ENCODE peak calls at places on chromosomes 5 and 9, in eight cellular contexts. M is GM23248, E is cardiac muscle cell, P is epithelial cell of esophagus, B is right lobe of liver, F is OCI-LY7, N is neural progenitor cell, R is WERI-Rb-1. D is an unnamed sample.
A peak's percentile ranks its signal among the peaks of the same experiment; 100 is the strongest.

GRCh38 chr9:135898634-135899407 is 8.5 kb downstream of the CAMSAP1 start:
- DNase-seq in B (no peak), R (no peak), E (no peak), F (no peak), M (peak; percentile 77), N (no peak), P (no peak), D (peak; percentile 30)

GRCh38 chr5:133657036-133657435 is 44.7 kb upstream of the FSTL4 start:
- DNase-seq in E (no peak), R (no peak), F (no peak), P (no peak), M (no peak), N (no peak), B (no peak), D (no peak)

GRCh38 chr5:68962632-68963484 is 131.0 kb upstream of the SLC30A5 start:
- DNase-seq in F (no peak), P (peak; percentile 59), E (peak; percentile 84), N (peak; percentile 78), R (peak; percentile 79), B (peak; percentile 80), M (peak; percentile 79), D (no peak)

GRCh38 chr9:115170674-115171073 is 52.7 kb upstream of the TNC start:
- DNase-seq in P (peak; percentile 81), R (no peak), F (no peak), E (no peak), N (no peak), M (peak; percentile 74), B (no peak), D (no peak)

GRCh38 chr5:68476854-68477253 is 261.3 kb downstream of the PIK3R1 start:
- DNase-seq in F (no peak), N (no peak), R (peak; percentile 20), B (no peak), M (no peak), P (no peak), E (no peak), D (no peak)

GRCh38 chr9:130846487-130847305 is 11.6 kb downstream of the ABL1 start:
- DNase-seq in P (peak; percentile 39), F (no peak), B (no peak), N (no peak), E (no peak), M (peak; percentile 79), R (no peak), D (no peak)

GRCh38 chr5:143921525-143922311 is 109.8 kb downstream of the HMHB1 start:
- DNase-seq in N (no peak), F (no peak), B (no peak), R (no peak), M (peak; percentile 92), P (peak; percentile 89), E (no peak), D (peak; percentile 88)

GRCh38 chr5:120254385-120254784 is 209.7 kb upstream of the PRR16 start:
- DNase-seq in B (no peak), P (peak; percentile 32), N (no peak), R (no peak), M (no peak), E (no peak), F (no peak), D (no peak)

GRCh38 chr5:36442796-36443195 is 141.1 kb upstream of the RANBP3L start:
- DNase-seq in N (no peak), F (no peak), R (no peak), B (no peak), E (no peak), P (peak; percentile 94), M (peak; percentile 66), D (peak; percentile 27)

GRCh38 chr5:96817496-96817895 is 9.8 kb upstream of the ERAP1 start:
- DNase-seq in B (no peak), M (no peak), N (no peak), R (no peak), F (no peak), P (no peak), E (no peak), D (no peak)

DNA sequence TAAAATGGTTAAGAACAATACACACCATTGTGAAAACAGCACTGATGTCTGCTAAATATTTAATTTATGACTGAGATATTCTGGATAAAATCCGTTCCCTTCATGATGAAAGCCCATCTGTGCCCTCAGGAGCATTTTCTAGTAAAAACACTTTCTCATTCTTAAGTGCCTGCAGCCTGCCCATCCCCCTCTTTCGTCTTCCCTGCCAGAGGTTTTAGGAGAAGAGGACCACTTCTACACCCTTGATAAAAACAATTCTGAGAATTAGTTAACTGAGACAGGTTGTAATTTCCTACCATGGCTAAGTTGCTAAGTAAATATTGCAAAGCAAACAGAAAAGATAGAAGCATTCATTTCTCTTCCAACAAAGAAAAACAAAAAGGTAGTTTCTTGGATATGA is 272.6 kb downstream of the ATPSCKMT start:
- DNase-seq in N (no peak), E (no peak), R (no peak), P (no peak), B (no peak), M (no peak), F (no peak), D (no peak)
- H3K4me3 ChIP-seq in N (no peak overlapping the region), E (no peak overlapping the region), R (no peak overlapping the region), P (no peak overlapping the region), B (no peak overlapping the region), M (no peak overlapping the region), F (no peak overlapping the region), D (no peak overlapping the region)

DNA sequence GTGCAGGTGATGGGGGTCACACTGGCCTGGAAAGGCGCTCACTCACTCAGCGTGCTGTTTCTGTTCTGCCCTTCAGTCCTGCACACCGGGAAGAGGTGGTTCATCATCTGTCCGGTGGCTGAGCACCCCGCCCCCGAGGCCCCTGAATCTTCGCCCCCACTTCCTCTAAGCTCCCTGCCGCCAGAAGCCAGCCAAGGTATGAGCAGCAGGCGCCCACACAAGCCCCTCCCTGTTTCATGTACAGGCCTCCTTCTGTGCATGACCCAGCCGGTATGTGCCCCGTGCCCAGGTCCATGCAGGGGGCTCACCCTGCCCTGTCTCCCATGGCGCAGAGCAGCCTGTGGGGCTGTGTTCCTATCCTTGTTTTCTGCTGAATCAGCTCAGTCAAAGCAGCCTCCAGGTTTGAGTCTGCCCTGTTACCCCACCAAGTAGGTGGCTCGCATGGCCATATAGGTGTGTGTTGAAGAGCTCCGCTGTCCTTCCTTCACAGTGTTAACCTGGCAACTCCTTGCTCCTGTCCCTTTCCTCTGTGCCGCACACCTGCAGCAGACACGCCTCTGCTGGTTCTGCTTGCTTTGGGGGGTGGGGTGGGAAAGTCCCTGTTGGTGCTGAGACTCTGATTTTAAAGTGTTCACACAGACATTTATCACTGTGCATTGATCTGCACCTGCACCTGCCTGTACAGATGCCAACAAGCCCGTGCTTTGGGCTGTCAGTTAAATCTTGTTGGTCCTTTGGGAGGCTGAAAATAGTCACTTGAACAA is 84.8 kb downstream of the WNK2 start:
- DNase-seq in R (no peak), N (no peak), P (no peak), F (peak; percentile 97), E (no peak), M (no peak), B (peak; percentile 32), D (no peak)
- H3K4me3 ChIP-seq in R (no peak overlapping the region), N (no peak overlapping the region), P (no peak overlapping the region), F (peak overlapping the region; percentile 74), E (no peak overlapping the region), M (no peak overlapping the region), B (no peak overlapping the region), D (no peak overlapping the region)

GRCh38 chr5:140555747-140556312 is 1.4 kb downstream of the SRA1 start:
- DNase-seq in B (no peak), F (peak; percentile 7), P (no peak), M (peak; percentile 34), E (no peak), R (no peak), N (no peak), D (no peak)
- H3K4me3 ChIP-seq in B (peak overlapping the region; percentile 84), F (peak overlapping the region; percentile 82), P (peak overlapping the region; percentile 86), M (peak overlapping the region; percentile 86), E (peak overlapping the region; percentile 90), R (no peak overlapping the region), N (peak overlapping the region; percentile 84), D (peak overlapping the region; percentile 85)

DNA sequence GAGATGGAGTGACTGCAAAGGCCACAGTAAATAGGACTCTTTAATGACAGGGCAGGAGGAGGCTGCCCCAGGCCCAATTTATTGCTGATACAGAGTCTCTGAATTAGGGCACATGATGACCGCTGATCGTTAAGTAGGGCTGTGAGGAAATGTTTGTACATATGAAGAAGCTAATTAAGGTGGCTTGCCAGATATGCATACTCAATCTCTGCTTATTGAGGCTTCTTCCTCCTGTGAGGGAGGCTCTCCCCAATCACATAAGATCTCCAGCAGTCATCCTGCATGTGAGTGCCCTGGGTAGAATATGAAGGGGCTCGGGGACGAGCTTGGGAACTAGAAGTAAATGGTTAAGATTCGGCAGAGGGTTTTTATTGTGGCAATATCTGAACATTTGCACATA is 8.2 kb upstream of the CD180 start:
- DNase-seq in P (no peak), M (no peak), F (no peak), R (no peak), E (no peak), N (no peak), B (no peak), D (no peak)
- H3K4me3 ChIP-seq in P (no peak overlapping the region), M (no peak overlapping the region), F (peak overlapping the region; percentile 16), R (no peak overlapping the region), E (no peak overlapping the region), N (no peak overlapping the region), B (no peak overlapping the region), D (no peak overlapping the region)

GRCh38 chr5:2899311-2899710 is 147.8 kb upstream of the IRX2 start:
- DNase-seq in E (no peak), R (no peak), F (no peak), P (no peak), B (peak; percentile 28), M (no peak), N (no peak), D (no peak)

GRCh38 chr5:2898661-2899060 is 147.2 kb upstream of the IRX2 start:
- DNase-seq in R (no peak), N (no peak), F (no peak), B (peak; percentile 19), P (no peak), E (no peak), M (no peak), D (no peak)

GRCh38 chr5:2895876-2896275 is 144.4 kb upstream of the IRX2 start:
- DNase-seq in N (no peak), B (peak; percentile 13), M (no peak), F (no peak), P (no peak), E (no peak), R (no peak), D (no peak)

GRCh38 chr5:2896371-2897275 is 145.1 kb upstream of the IRX2 start:
- DNase-seq in M (no peak), E (no peak), F (no peak), N (no peak), B (peak; percentile 37), P (no peak), R (no peak), D (no peak)

DNA sequence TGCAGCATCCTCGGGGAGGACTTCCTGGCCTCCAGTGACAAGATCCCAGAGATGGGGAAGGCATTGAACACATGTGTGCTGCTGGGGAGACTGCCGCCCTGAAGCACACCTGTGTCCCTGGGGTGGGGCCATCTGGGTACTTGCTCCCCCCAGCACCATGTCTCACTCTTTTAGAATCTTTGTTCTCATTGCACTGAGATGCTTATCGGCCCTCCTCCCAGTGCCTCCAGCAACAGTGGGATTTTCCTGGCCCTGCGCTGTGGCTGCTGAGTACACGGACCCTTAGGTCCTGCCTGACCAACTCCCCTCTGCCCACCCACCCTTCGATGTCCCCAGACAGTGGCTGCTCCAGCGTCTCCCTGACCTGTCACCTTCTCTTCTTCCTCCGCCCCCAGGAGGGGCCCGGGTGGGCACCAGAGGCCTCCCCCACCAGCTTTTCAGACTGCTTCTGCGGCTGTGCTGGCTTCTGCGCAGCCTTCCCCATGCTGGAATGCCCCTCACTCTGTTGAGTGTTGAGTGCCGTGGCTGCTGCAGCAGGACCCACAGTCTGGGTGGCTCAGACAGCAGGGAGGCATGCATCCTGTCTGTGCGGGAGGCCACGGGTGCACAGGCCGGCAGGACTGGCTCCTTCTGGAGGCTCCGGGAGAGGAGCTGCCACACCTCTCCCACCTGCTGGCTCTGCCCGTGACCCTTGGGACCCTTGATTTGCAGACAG is 146.0 kb upstream of the IRX2 start:
- DNase-seq in F (no peak), B (peak; percentile 24), E (no peak), N (no peak), R (no peak), P (no peak), M (no peak), D (no peak)
- H3K4me3 ChIP-seq in F (no peak overlapping the region), B (no peak overlapping the region), E (no peak overlapping the region), N (no peak overlapping the region), R (no peak overlapping the region), P (no peak overlapping the region), M (no peak overlapping the region), D (no peak overlapping the region)